ENCODE peak calls at places on chromosome 22, in four cellular contexts. T is GM12878, R is GM12891, Q is K562. O is an unnamed sample.
A peak's percentile ranks its signal among the peaks of the same experiment; 100 is the strongest.

GRCh38 chr22:35203583-35203982 is 53.7 kb upstream of the HMGXB4 start:
- DNase-seq in T (no peak), R (no peak), Q (no peak), O (no peak)

GRCh38 chr22:31538815-31539214 is 42.5 kb downstream of the SFI1 start:
- DNase-seq in T (peak; percentile 58), R (no peak), Q (no peak), O (no peak)

GRCh38 chr22:24984122-24984521 is 31.6 kb downstream of the KIAA1671 start:
- DNase-seq in T (no peak), R (no peak), Q (no peak), O (no peak)

GRCh38 chr22:37062366-37062655 is 10.8 kb downstream of the KCTD17 start:
- DNase-seq in T (no peak), R (no peak), Q (no peak), O (no peak)

GRCh38 chr22:47337161-47337621 is 574.7 kb downstream of the TBC1D22A start:
- DNase-seq in T (no peak), R (no peak), Q (peak; percentile 4), O (no peak)

GRCh38 chr22:29011200-29011867 is 50.3 kb downstream of the C22orf31 start:
- DNase-seq in T (no peak), R (no peak), Q (no peak), O (no peak)

GRCh38 chr22:37739000-37739399 is 42.2 kb downstream of the TRIOBP start:
- DNase-seq in T (no peak), R (no peak), Q (no peak), O (no peak)

GRCh38 chr22:33819743-33820142 is 100.5 kb downstream of the LARGE1 start:
- DNase-seq in T (no peak), R (no peak), Q (no peak), O (no peak)

GRCh38 chr22:27795053-27795452 is 6.5 kb downstream of the MN1 start:
- DNase-seq in T (no peak), R (no peak), Q (no peak), O (no peak)

GRCh38 chr22:32327066-32327465 is 30.6 kb upstream of the RFPL3 start:
- DNase-seq in T (no peak), R (no peak), Q (no peak), O (no peak)

GRCh38 chr22:46031066-46031465 is 54.1 kb upstream of the WNT7B start:
- DNase-seq in T (no peak), R (no peak), Q (no peak), O (no peak)

GRCh38 chr22:24500251-24500820 is 5.2 kb downstream of the UPB1 start:
- DNase-seq in T (no peak), R (no peak), Q (no peak), O (no peak)

GRCh38 chr22:28229566-28230483 is 310.8 kb upstream of the PITPNB start:
- DNase-seq in T (no peak), R (no peak), Q (no peak), O (no peak)

GRCh38 chr22:41929158-41929896 is 2.7 kb upstream of the TNFRSF13C start:
- DNase-seq in T (no peak), R (no peak), Q (no peak), O (no peak)

GRCh38 chr22:28413612-28414011 is 266.0 kb downstream of the TTC28 start:
- DNase-seq in T (no peak), R (no peak), Q (no peak), O (no peak)

GRCh38 chr22:31044262-31044861 is 36.8 kb upstream of the SMTN start:
- DNase-seq in T (no peak), R (no peak), Q (no peak), O (no peak)

GRCh38 chr22:38867496-38868285 is 4.3 kb downstream of the CBX6 start:
- DNase-seq in T (no peak), R (no peak), Q (no peak), O (no peak)

GRCh38 chr22:47681766-47682165 is 919.3 kb downstream of the TBC1D22A start:
- DNase-seq in T (no peak), R (no peak), Q (no peak), O (no peak)

GRCh38 chr22:37985751-37986281 is 1.5 kb upstream of the SOX10 start:
- DNase-seq in T (no peak), R (no peak), Q (no peak), O (no peak)

GRCh38 chr22:23518381-23519187 is 61.5 kb downstream of the IGLL1 start:
- DNase-seq in T (no peak), R (no peak), Q (no peak), O (no peak)

GRCh38 chr22:38139901-38140300 is 29.4 kb upstream of the BAIAP2L2 start:
- DNase-seq in T (no peak), R (no peak), Q (no peak), O (no peak)

GRCh38 chr22:36197601-36198146 is 3.9 kb downstream of the APOL4 start:
- DNase-seq in T (no peak), R (peak; percentile 30), Q (peak; percentile 52), O (peak; percentile 9)

GRCh38 chr22:32725369-32725988 is 76.0 kb upstream of the TIMP3 start:
- DNase-seq in T (no peak), R (no peak), Q (no peak), O (no peak)

GRCh38 chr22:29481265-29482000 is 1.4 kb downstream of the NEFH start:
- DNase-seq in T (no peak), R (no peak), Q (peak; percentile 56), O (peak; percentile 35)

GRCh38 chr22:37552560-37553163 is 7.6 kb upstream of the CDC42EP1 start:
- DNase-seq in T (no peak), R (no peak), Q (peak; percentile 92), O (no peak)

GRCh38 chr22:36395061-36395849 is 7.5 kb upstream of the MYH9 start:
- DNase-seq in T (no peak), R (no peak), Q (no peak), O (no peak)

GRCh38 chr22:29359469-29359868 is 28.9 kb downstream of the AP1B1 start:
- DNase-seq in T (no peak), R (no peak), Q (peak; percentile 16), O (peak; percentile 14)

DNA sequence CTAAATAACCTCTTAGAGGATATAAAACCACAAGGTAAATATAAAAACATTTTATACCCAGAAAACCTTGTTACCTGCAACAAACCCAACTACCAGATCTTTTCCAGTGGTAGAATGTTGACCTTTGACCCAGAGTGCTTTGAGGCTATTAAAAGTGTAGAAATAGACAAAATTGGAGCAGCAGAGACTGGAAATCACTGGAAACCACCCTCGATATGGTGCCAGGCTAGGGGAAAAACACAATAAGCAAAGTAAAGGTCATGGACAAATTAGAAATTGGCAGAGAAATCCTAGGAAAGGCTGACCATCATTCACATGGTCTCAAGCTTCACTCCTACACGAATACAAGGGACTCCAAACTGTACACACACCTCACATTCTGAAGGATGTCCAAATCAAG is 26.7 kb downstream of the SLC25A17 start:
- DNase-seq in T (no peak), R (no peak), Q (no peak), O (no peak)
- TF ChIP-seq SPI1 in T (no peak), R (no peak), Q (no peak), O (no peak)

GRCh38 chr22:49197986-49198704 is 629.5 kb downstream of the BRD1 start:
- DNase-seq in T (no peak), R (no peak), Q (no peak), O (no peak)
- TF ChIP-seq SPI1 in T (no peak), R (no peak), Q (no peak), O (no peak)

GRCh38 chr22:22484023-22484422 is 24.5 kb downstream of the ZNF280B start:
- DNase-seq in T (no peak), R (no peak), Q (no peak), O (no peak)

GRCh38 chr22:22480940-22481339 is 27.6 kb downstream of the ZNF280B start:
- DNase-seq in T (no peak), R (no peak), Q (no peak), O (no peak)

GRCh38 chr22:22478450-22478849 is 30.1 kb downstream of the ZNF280B start:
- DNase-seq in T (no peak), R (no peak), Q (peak; percentile 43), O (no peak)

GRCh38 chr22:22479116-22479515 is 29.4 kb downstream of the ZNF280B start:
- DNase-seq in T (no peak), R (no peak), Q (no peak), O (no peak)

GRCh38 chr22:22479999-22480532 is 28.5 kb downstream of the ZNF280B start:
- DNase-seq in T (no peak), R (no peak), Q (no peak), O (no peak)
- TF ChIP-seq SPI1 in T (no peak), R (no peak), Q (no peak), O (no peak)

GRCh38 chr22:19984851-19985811 is 31.5 kb downstream of the ARVCF start:
- DNase-seq in T (no peak), R (no peak), Q (no peak), O (no peak)
- TF ChIP-seq SPI1 in T (no peak), R (no peak), Q (no peak), O (no peak)

O was measured in HL-60.